ENCODE peak calls at places on chromosomes 1 and 21, in four cellular contexts. Q is stimulated activated CD4-positive, alpha-beta T cell treated with anti-CD3 and anti-CD28 coated beads, TNF-alpha, amount 100 ng/mL, for 1 hour; T is tibial nerve; F is GM03348. R is an unnamed sample.

GRCh38 chr1:11749996-11750395 is 12.0 kb upstream of the C1orf167 start:
- DNase-seq in Q (no peak), T (no peak), F (no peak), R (no peak)

GRCh38 chr1:78619803-78620579 is at the start of gene IFI44L:
- DNase-seq in Q (peak; percentile 48), T (peak; percentile 36), F (peak; percentile 34), R (no peak)

GRCh38 chr1:205677152-205677551 is 3.2 kb downstream of the SLC45A3 start:
- DNase-seq in Q (no peak), T (no peak), F (no peak), R (no peak)

GRCh38 chr1:68010094-68010493 is 40.3 kb downstream of the DIRAS3 start:
- DNase-seq in Q (no peak), T (no peak), F (peak; percentile 20), R (no peak)

GRCh38 chr1:28770601-28771165 is 33.9 kb downstream of the YTHDF2 start:
- DNase-seq in Q (no peak), T (no peak), F (no peak), R (no peak)

GRCh38 chr1:170660874-170661645 is 2.9 kb upstream of the PRRX1 start:
- DNase-seq in Q (no peak), T (no peak), F (peak; percentile 59), R (no peak)

GRCh38 chr1:15680131-15680530 is 4.0 kb upstream of the PLEKHM2 start:
- DNase-seq in Q (no peak), T (no peak), F (peak; percentile 84), R (no peak)

GRCh38 chr1:154749078-154749760 is 120.9 kb downstream of the KCNN3 start:
- DNase-seq in Q (no peak), T (no peak), F (peak; percentile 74), R (no peak)

GRCh38 chr1:8572106-8572505 is 245.3 kb downstream of the RERE start:
- DNase-seq in Q (no peak), T (no peak), F (no peak), R (no peak)

GRCh38 chr21:45136927-45137611 is 62.7 kb downstream of the ADARB1 start:
- DNase-seq in Q (peak; percentile 30), T (peak; percentile 99), F (peak; percentile 89), R (peak; percentile 38)

GRCh38 chr1:209805341-209805781 is 581 bp downstream of the IRF6 start:
- DNase-seq in Q (no peak), T (no peak), F (no peak), R (no peak)

GRCh38 chr21:38319781-38320180 is 63.0 kb downstream of the KCNJ15 start:
- DNase-seq in Q (no peak), T (no peak), F (peak; percentile 55), R (no peak)

GRCh38 chr1:211842518-211842917 is 12.0 kb upstream of the LPGAT1 start:
- DNase-seq in Q (no peak), T (no peak), F (no peak), R (no peak)

GRCh38 chr21:42061866-42062542 is 9.1 kb upstream of the UMODL1 start:
- DNase-seq in Q (peak; percentile 54), T (no peak), F (no peak), R (no peak)

GRCh38 chr1:22318279-22318983 is 133.2 kb upstream of the ZBTB40 start:
- DNase-seq in Q (no peak), T (no peak), F (no peak), R (no peak)

GRCh38 chr1:82366694-82367093 is 566.0 kb downstream of the ADGRL2 start:
- DNase-seq in Q (no peak), T (no peak), F (no peak), R (no peak)

GRCh38 chr1:236209713-236210112 is 67.4 kb downstream of the GPR137B start:
- DNase-seq in Q (no peak), T (no peak), F (no peak), R (no peak)

GRCh38 chr1:160850993-160851392 is 11.7 kb downstream of the CD244 start:
- DNase-seq in Q (no peak), T (no peak), F (no peak), R (no peak)